ENCODE peak calls at places on chromosomes 11 and 22, in nine cellular contexts. One of them, this sample, is unnamed.

GRCh38 chr11:76770642-76771445 is 12.3 kb upstream of the TSKU start:
- DNase-seq in stimulated activated CD8-positive, alpha-beta memory T cell treated with anti-CD3 and anti-CD28 coated beads, Interleukin-7, amount 100 ng/mL, for 1 hour: no peak
- DNase-seq in H54: peak
- DNase-seq in astrocyte of the spinal cord: peak
- DNase-seq in foreskin fibroblast: peak
- DNase-seq in cerebellar cortex: no peak
- DNase-seq in fibroblast of lung: peak
- DNase-seq in suprapubic skin: peak
- DNase-seq in SK-N-MC: no peak
- DNase-seq in this sample: peak

GRCh38 chr11:35928688-35929087 is 15.2 kb upstream of the LDLRAD3 start:
- DNase-seq in stimulated activated CD8-positive, alpha-beta memory T cell treated with anti-CD3 and anti-CD28 coated beads, Interleukin-7, amount 100 ng/mL, for 1 hour: no peak
- DNase-seq in H54: no peak
- DNase-seq in astrocyte of the spinal cord: no peak
- DNase-seq in foreskin fibroblast: no peak
- DNase-seq in cerebellar cortex: no peak
- DNase-seq in fibroblast of lung: no peak
- DNase-seq in suprapubic skin: no peak
- DNase-seq in SK-N-MC: no peak
- DNase-seq in this sample: no peak

GRCh38 chr22:28922540-28923244 is 39.3 kb downstream of the ZNRF3 start:
- DNase-seq in stimulated activated CD8-positive, alpha-beta memory T cell treated with anti-CD3 and anti-CD28 coated beads, Interleukin-7, amount 100 ng/mL, for 1 hour: no peak
- DNase-seq in H54: no peak
- DNase-seq in astrocyte of the spinal cord: no peak
- DNase-seq in foreskin fibroblast: no peak
- DNase-seq in cerebellar cortex: no peak
- DNase-seq in fibroblast of lung: no peak
- DNase-seq in suprapubic skin: no peak
- DNase-seq in SK-N-MC: no peak
- DNase-seq in this sample: no peak

GRCh38 chr11:86955674-86956522 is 703 bp upstream of the FZD4 start:
- DNase-seq in stimulated activated CD8-positive, alpha-beta memory T cell treated with anti-CD3 and anti-CD28 coated beads, Interleukin-7, amount 100 ng/mL, for 1 hour: no peak
- DNase-seq in H54: peak
- DNase-seq in astrocyte of the spinal cord: peak
- DNase-seq in foreskin fibroblast: peak
- DNase-seq in cerebellar cortex: peak
- DNase-seq in fibroblast of lung: peak
- DNase-seq in suprapubic skin: peak
- DNase-seq in SK-N-MC: no peak
- DNase-seq in this sample: peak

GRCh38 chr11:117535201-117535869 is 207.7 kb downstream of the CEP164 start:
- DNase-seq in stimulated activated CD8-positive, alpha-beta memory T cell treated with anti-CD3 and anti-CD28 coated beads, Interleukin-7, amount 100 ng/mL, for 1 hour: no peak
- DNase-seq in H54: no peak
- DNase-seq in astrocyte of the spinal cord: no peak
- DNase-seq in foreskin fibroblast: no peak
- DNase-seq in cerebellar cortex: peak
- DNase-seq in fibroblast of lung: no peak
- DNase-seq in suprapubic skin: no peak
- DNase-seq in SK-N-MC: no peak
- DNase-seq in this sample: no peak

GRCh38 chr22:50115693-50116092 is 25.9 kb downstream of the MOV10L1 start:
- DNase-seq in stimulated activated CD8-positive, alpha-beta memory T cell treated with anti-CD3 and anti-CD28 coated beads, Interleukin-7, amount 100 ng/mL, for 1 hour: no peak
- DNase-seq in H54: no peak
- DNase-seq in astrocyte of the spinal cord: no peak
- DNase-seq in foreskin fibroblast: peak
- DNase-seq in cerebellar cortex: no peak
- DNase-seq in fibroblast of lung: peak
- DNase-seq in suprapubic skin: no peak
- DNase-seq in SK-N-MC: no peak
- DNase-seq in this sample: no peak

GRCh38 chr11:46632502-46632901 is 15.1 kb downstream of the ATG13 start:
- DNase-seq in stimulated activated CD8-positive, alpha-beta memory T cell treated with anti-CD3 and anti-CD28 coated beads, Interleukin-7, amount 100 ng/mL, for 1 hour: no peak
- DNase-seq in H54: no peak
- DNase-seq in astrocyte of the spinal cord: no peak
- DNase-seq in foreskin fibroblast: no peak
- DNase-seq in cerebellar cortex: no peak
- DNase-seq in fibroblast of lung: no peak
- DNase-seq in suprapubic skin: no peak
- DNase-seq in SK-N-MC: no peak
- DNase-seq in this sample: no peak

GRCh38 chr11:118587952-118588351 is 15.7 kb downstream of the ARCN1 start:
- DNase-seq in stimulated activated CD8-positive, alpha-beta memory T cell treated with anti-CD3 and anti-CD28 coated beads, Interleukin-7, amount 100 ng/mL, for 1 hour: no peak
- DNase-seq in H54: no peak
- DNase-seq in astrocyte of the spinal cord: no peak
- DNase-seq in foreskin fibroblast: no peak
- DNase-seq in cerebellar cortex: no peak
- DNase-seq in fibroblast of lung: no peak
- DNase-seq in suprapubic skin: no peak
- DNase-seq in SK-N-MC: no peak
- DNase-seq in this sample: no peak

GRCh38 chr11:131681875-131682274 is 311.5 kb downstream of the NTM start:
- DNase-seq in stimulated activated CD8-positive, alpha-beta memory T cell treated with anti-CD3 and anti-CD28 coated beads, Interleukin-7, amount 100 ng/mL, for 1 hour: no peak
- DNase-seq in H54: no peak
- DNase-seq in astrocyte of the spinal cord: no peak
- DNase-seq in foreskin fibroblast: no peak
- DNase-seq in cerebellar cortex: no peak
- DNase-seq in fibroblast of lung: no peak
- DNase-seq in suprapubic skin: no peak
- DNase-seq in SK-N-MC: no peak
- DNase-seq in this sample: no peak

GRCh38 chr11:82229346-82229745 is 504.3 kb downstream of the FAM181B start:
- DNase-seq in stimulated activated CD8-positive, alpha-beta memory T cell treated with anti-CD3 and anti-CD28 coated beads, Interleukin-7, amount 100 ng/mL, for 1 hour: no peak
- DNase-seq in H54: no peak
- DNase-seq in astrocyte of the spinal cord: peak
- DNase-seq in foreskin fibroblast: no peak
- DNase-seq in cerebellar cortex: peak
- DNase-seq in fibroblast of lung: no peak
- DNase-seq in suprapubic skin: no peak
- DNase-seq in SK-N-MC: peak
- DNase-seq in this sample: no peak

GRCh38 chr22:44544523-44545433 is 46.7 kb upstream of the RTL6 start:
- DNase-seq in stimulated activated CD8-positive, alpha-beta memory T cell treated with anti-CD3 and anti-CD28 coated beads, Interleukin-7, amount 100 ng/mL, for 1 hour: no peak
- DNase-seq in H54: no peak
- DNase-seq in astrocyte of the spinal cord: no peak
- DNase-seq in foreskin fibroblast: no peak
- DNase-seq in cerebellar cortex: no peak
- DNase-seq in fibroblast of lung: no peak
- DNase-seq in suprapubic skin: peak
- DNase-seq in SK-N-MC: no peak
- DNase-seq in this sample: no peak

GRCh38 chr22:46057206-46057605 is 80.2 kb upstream of the WNT7B start:
- DNase-seq in stimulated activated CD8-positive, alpha-beta memory T cell treated with anti-CD3 and anti-CD28 coated beads, Interleukin-7, amount 100 ng/mL, for 1 hour: no peak
- DNase-seq in H54: no peak
- DNase-seq in astrocyte of the spinal cord: peak
- DNase-seq in foreskin fibroblast: no peak
- DNase-seq in cerebellar cortex: no peak
- DNase-seq in fibroblast of lung: peak
- DNase-seq in suprapubic skin: peak
- DNase-seq in SK-N-MC: no peak
- DNase-seq in this sample: peak

GRCh38 chr22:20610243-20610686 is 102.9 kb downstream of the MED15 start:
- DNase-seq in stimulated activated CD8-positive, alpha-beta memory T cell treated with anti-CD3 and anti-CD28 coated beads, Interleukin-7, amount 100 ng/mL, for 1 hour: no peak
- DNase-seq in H54: no peak
- DNase-seq in astrocyte of the spinal cord: no peak
- DNase-seq in foreskin fibroblast: no peak
- DNase-seq in cerebellar cortex: no peak
- DNase-seq in fibroblast of lung: peak
- DNase-seq in suprapubic skin: no peak
- DNase-seq in SK-N-MC: no peak
- DNase-seq in this sample: no peak

GRCh38 chr22:17369553-17370035 is 334 bp downstream of the CECR2 start:
- DNase-seq in stimulated activated CD8-positive, alpha-beta memory T cell treated with anti-CD3 and anti-CD28 coated beads, Interleukin-7, amount 100 ng/mL, for 1 hour: no peak
- DNase-seq in H54: no peak
- DNase-seq in astrocyte of the spinal cord: no peak
- DNase-seq in foreskin fibroblast: no peak
- DNase-seq in cerebellar cortex: no peak
- DNase-seq in fibroblast of lung: no peak
- DNase-seq in suprapubic skin: no peak
- DNase-seq in SK-N-MC: no peak
- DNase-seq in this sample: no peak

GRCh38 chr11:93476796-93477195 is 66.4 kb downstream of the SMCO4 start:
- DNase-seq in stimulated activated CD8-positive, alpha-beta memory T cell treated with anti-CD3 and anti-CD28 coated beads, Interleukin-7, amount 100 ng/mL, for 1 hour: no peak
- DNase-seq in H54: no peak
- DNase-seq in astrocyte of the spinal cord: peak
- DNase-seq in foreskin fibroblast: peak
- DNase-seq in cerebellar cortex: no peak
- DNase-seq in fibroblast of lung: peak
- DNase-seq in suprapubic skin: no peak
- DNase-seq in SK-N-MC: no peak
- DNase-seq in this sample: no peak

GRCh38 chr11:132072044-132072879 is 701.8 kb downstream of the NTM start:
- DNase-seq in stimulated activated CD8-positive, alpha-beta memory T cell treated with anti-CD3 and anti-CD28 coated beads, Interleukin-7, amount 100 ng/mL, for 1 hour: no peak
- DNase-seq in H54: peak
- DNase-seq in astrocyte of the spinal cord: peak
- DNase-seq in foreskin fibroblast: peak
- DNase-seq in cerebellar cortex: peak
- DNase-seq in fibroblast of lung: peak
- DNase-seq in suprapubic skin: no peak
- DNase-seq in SK-N-MC: no peak
- DNase-seq in this sample: peak

GRCh38 chr11:75189911-75190310 is 39.0 kb downstream of the SLCO2B1 start:
- DNase-seq in stimulated activated CD8-positive, alpha-beta memory T cell treated with anti-CD3 and anti-CD28 coated beads, Interleukin-7, amount 100 ng/mL, for 1 hour: no peak
- DNase-seq in H54: no peak
- DNase-seq in astrocyte of the spinal cord: no peak
- DNase-seq in foreskin fibroblast: peak
- DNase-seq in cerebellar cortex: no peak
- DNase-seq in fibroblast of lung: no peak
- DNase-seq in suprapubic skin: no peak
- DNase-seq in SK-N-MC: no peak
- DNase-seq in this sample: no peak

GRCh38 chr11:47977651-47978050 is 2.7 kb upstream of the PTPRJ start:
- DNase-seq in stimulated activated CD8-positive, alpha-beta memory T cell treated with anti-CD3 and anti-CD28 coated beads, Interleukin-7, amount 100 ng/mL, for 1 hour: no peak
- DNase-seq in H54: no peak
- DNase-seq in astrocyte of the spinal cord: no peak
- DNase-seq in foreskin fibroblast: no peak
- DNase-seq in cerebellar cortex: no peak
- DNase-seq in fibroblast of lung: no peak
- DNase-seq in suprapubic skin: no peak
- DNase-seq in SK-N-MC: no peak
- DNase-seq in this sample: no peak

GRCh38 chr22:38260760-38261477 is 11.9 kb downstream of the TMEM184B start:
- DNase-seq in stimulated activated CD8-positive, alpha-beta memory T cell treated with anti-CD3 and anti-CD28 coated beads, Interleukin-7, amount 100 ng/mL, for 1 hour: no peak
- DNase-seq in H54: no peak
- DNase-seq in astrocyte of the spinal cord: peak
- DNase-seq in foreskin fibroblast: no peak
- DNase-seq in cerebellar cortex: peak
- DNase-seq in fibroblast of lung: peak
- DNase-seq in suprapubic skin: no peak
- DNase-seq in SK-N-MC: no peak
- DNase-seq in this sample: no peak

GRCh38 chr11:71929491-71929890 is 645 bp downstream of the RNF121 start:
- DNase-seq in stimulated activated CD8-positive, alpha-beta memory T cell treated with anti-CD3 and anti-CD28 coated beads, Interleukin-7, amount 100 ng/mL, for 1 hour: no peak
- DNase-seq in H54: no peak
- DNase-seq in astrocyte of the spinal cord: no peak
- DNase-seq in foreskin fibroblast: no peak
- DNase-seq in cerebellar cortex: no peak
- DNase-seq in fibroblast of lung: no peak
- DNase-seq in suprapubic skin: no peak
- DNase-seq in SK-N-MC: no peak
- DNase-seq in this sample: no peak

GRCh38 chr11:67665537-67666302 is 8.7 kb downstream of the ALDH3B2 start:
- DNase-seq in stimulated activated CD8-positive, alpha-beta memory T cell treated with anti-CD3 and anti-CD28 coated beads, Interleukin-7, amount 100 ng/mL, for 1 hour: no peak
- DNase-seq in H54: no peak
- DNase-seq in astrocyte of the spinal cord: no peak
- DNase-seq in foreskin fibroblast: no peak
- DNase-seq in cerebellar cortex: no peak
- DNase-seq in fibroblast of lung: no peak
- DNase-seq in suprapubic skin: no peak
- DNase-seq in SK-N-MC: no peak
- DNase-seq in this sample: no peak

GRCh38 chr22:49066619-49067018 is 761.1 kb downstream of the BRD1 start:
- DNase-seq in stimulated activated CD8-positive, alpha-beta memory T cell treated with anti-CD3 and anti-CD28 coated beads, Interleukin-7, amount 100 ng/mL, for 1 hour: no peak
- DNase-seq in H54: no peak
- DNase-seq in astrocyte of the spinal cord: no peak
- DNase-seq in foreskin fibroblast: no peak
- DNase-seq in cerebellar cortex: no peak
- DNase-seq in fibroblast of lung: no peak
- DNase-seq in suprapubic skin: no peak
- DNase-seq in SK-N-MC: no peak
- DNase-seq in this sample: no peak

GRCh38 chr11:135074397-135074998 is 662.5 kb upstream of the B3GAT1 start:
- DNase-seq in stimulated activated CD8-positive, alpha-beta memory T cell treated with anti-CD3 and anti-CD28 coated beads, Interleukin-7, amount 100 ng/mL, for 1 hour: no peak
- DNase-seq in H54: no peak
- DNase-seq in astrocyte of the spinal cord: no peak
- DNase-seq in foreskin fibroblast: no peak
- DNase-seq in cerebellar cortex: no peak
- DNase-seq in fibroblast of lung: peak
- DNase-seq in suprapubic skin: no peak
- DNase-seq in SK-N-MC: no peak
- DNase-seq in this sample: no peak

GRCh38 chr11:94574193-94574961 is 7.2 kb downstream of the PIWIL4 start:
- DNase-seq in stimulated activated CD8-positive, alpha-beta memory T cell treated with anti-CD3 and anti-CD28 coated beads, Interleukin-7, amount 100 ng/mL, for 1 hour: no peak
- DNase-seq in H54: no peak
- DNase-seq in astrocyte of the spinal cord: peak
- DNase-seq in foreskin fibroblast: peak
- DNase-seq in cerebellar cortex: no peak
- DNase-seq in fibroblast of lung: peak
- DNase-seq in suprapubic skin: peak
- DNase-seq in SK-N-MC: no peak
- DNase-seq in this sample: peak

GRCh38 chr22:42868751-42869251 is 11.7 kb upstream of the ARFGAP3 start:
- DNase-seq in stimulated activated CD8-positive, alpha-beta memory T cell treated with anti-CD3 and anti-CD28 coated beads, Interleukin-7, amount 100 ng/mL, for 1 hour: no peak
- DNase-seq in H54: no peak
- DNase-seq in astrocyte of the spinal cord: peak
- DNase-seq in foreskin fibroblast: no peak
- DNase-seq in cerebellar cortex: peak
- DNase-seq in fibroblast of lung: peak
- DNase-seq in suprapubic skin: no peak
- DNase-seq in SK-N-MC: no peak
- DNase-seq in this sample: no peak

GRCh38 chr11:115208808-115209259 is 295.4 kb downstream of the CADM1 start:
- DNase-seq in stimulated activated CD8-positive, alpha-beta memory T cell treated with anti-CD3 and anti-CD28 coated beads, Interleukin-7, amount 100 ng/mL, for 1 hour: no peak
- DNase-seq in H54: no peak
- DNase-seq in astrocyte of the spinal cord: no peak
- DNase-seq in foreskin fibroblast: no peak
- DNase-seq in cerebellar cortex: no peak
- DNase-seq in fibroblast of lung: no peak
- DNase-seq in suprapubic skin: no peak
- DNase-seq in SK-N-MC: no peak
- DNase-seq in this sample: no peak

GRCh38 chr11:59758638-59759037 is 3.5 kb downstream of the STX3 start:
- DNase-seq in stimulated activated CD8-positive, alpha-beta memory T cell treated with anti-CD3 and anti-CD28 coated beads, Interleukin-7, amount 100 ng/mL, for 1 hour: no peak
- DNase-seq in H54: no peak
- DNase-seq in astrocyte of the spinal cord: no peak
- DNase-seq in foreskin fibroblast: no peak
- DNase-seq in cerebellar cortex: no peak
- DNase-seq in fibroblast of lung: no peak
- DNase-seq in suprapubic skin: no peak
- DNase-seq in SK-N-MC: no peak
- DNase-seq in this sample: no peak

GRCh38 chr11:40306938-40307548 is 1152.4 kb downstream of the LRRC4C start:
- DNase-seq in stimulated activated CD8-positive, alpha-beta memory T cell treated with anti-CD3 and anti-CD28 coated beads, Interleukin-7, amount 100 ng/mL, for 1 hour: no peak
- DNase-seq in H54: peak
- DNase-seq in astrocyte of the spinal cord: peak
- DNase-seq in foreskin fibroblast: peak
- DNase-seq in cerebellar cortex: peak
- DNase-seq in fibroblast of lung: peak
- DNase-seq in suprapubic skin: no peak
- DNase-seq in SK-N-MC: no peak
- DNase-seq in this sample: no peak

GRCh38 chr11:119318240-119319135 is 1.6 kb upstream of the MCAM start:
- DNase-seq in stimulated activated CD8-positive, alpha-beta memory T cell treated with anti-CD3 and anti-CD28 coated beads, Interleukin-7, amount 100 ng/mL, for 1 hour: no peak
- DNase-seq in H54: peak
- DNase-seq in astrocyte of the spinal cord: peak
- DNase-seq in foreskin fibroblast: no peak
- DNase-seq in cerebellar cortex: peak
- DNase-seq in fibroblast of lung: peak
- DNase-seq in suprapubic skin: peak
- DNase-seq in SK-N-MC: no peak
- DNase-seq in this sample: no peak

GRCh38 chr11:102360681-102361080 is 13.7 kb downstream of the BIRC2 start:
- DNase-seq in stimulated activated CD8-positive, alpha-beta memory T cell treated with anti-CD3 and anti-CD28 coated beads, Interleukin-7, amount 100 ng/mL, for 1 hour: no peak
- DNase-seq in H54: no peak
- DNase-seq in astrocyte of the spinal cord: no peak
- DNase-seq in foreskin fibroblast: no peak
- DNase-seq in cerebellar cortex: no peak
- DNase-seq in fibroblast of lung: no peak
- DNase-seq in suprapubic skin: no peak
- DNase-seq in SK-N-MC: no peak
- DNase-seq in this sample: no peak

GRCh38 chr11:80651004-80651403 is 1210.2 kb upstream of the TENM4 start:
- DNase-seq in stimulated activated CD8-positive, alpha-beta memory T cell treated with anti-CD3 and anti-CD28 coated beads, Interleukin-7, amount 100 ng/mL, for 1 hour: no peak
- DNase-seq in H54: no peak
- DNase-seq in astrocyte of the spinal cord: no peak
- DNase-seq in foreskin fibroblast: no peak
- DNase-seq in cerebellar cortex: no peak
- DNase-seq in fibroblast of lung: no peak
- DNase-seq in suprapubic skin: no peak
- DNase-seq in SK-N-MC: no peak
- DNase-seq in this sample: no peak